ENCODE peak calls at places on chromosomes 7 and 10, in eight cellular contexts. C is AG09309, H is aorta, Y is astrocyte, W is OCI-LY7, T is adrenal gland, Z is thoracic aorta, Q is adipocyte. S is an unnamed sample.

GRCh38 chr10:6678211-6678803 is 98.2 kb upstream of the PRKCQ start:
- DNase-seq in W (peak), H (peak), Z (no peak), T (peak), C (no peak), Y (peak), Q (peak), S (peak)

GRCh38 chr7:94395141-94396041 is 696 bp downstream of the COL1A2 start:
- DNase-seq in C (no peak), Z (no peak), Q (peak), T (peak), H (peak), W (peak), Y (peak), S (peak)

GRCh38 chr10:63766766-63767505 is 245.7 kb downstream of the REEP3 start:
- DNase-seq in Y (peak), H (no peak), C (no peak), Z (no peak), T (no peak), Q (peak), W (no peak), S (no peak)

GRCh38 chr7:156466955-156467625 is 173.5 kb upstream of the RNF32 start:
- DNase-seq in H (no peak), C (no peak), W (no peak), Z (no peak), Y (no peak), Q (no peak), T (no peak), S (no peak)

GRCh38 chr10:133444342-133445267 is 9.1 kb upstream of the SCART1 start:
- DNase-seq in Y (no peak), Z (no peak), W (no peak), T (no peak), Q (no peak), C (no peak), H (peak), S (peak)

GRCh38 chr10:72387187-72387586 is 32.5 kb upstream of the DNAJB12 start:
- DNase-seq in Z (no peak), Y (no peak), Q (no peak), C (no peak), T (no peak), W (no peak), H (no peak), S (no peak)

GRCh38 chr7:157397036-157397720 is 60.4 kb downstream of the DNAJB6 start:
- DNase-seq in C (no peak), Q (no peak), T (no peak), Z (no peak), Y (no peak), W (no peak), H (no peak), S (peak)

GRCh38 chr10:22429146-22429545 is 83.8 kb downstream of the SPAG6 start:
- DNase-seq in W (no peak), H (no peak), Z (no peak), Y (no peak), T (no peak), C (no peak), Q (no peak), S (no peak)

GRCh38 chr10:17516376-17516775 is 62.0 kb upstream of the ST8SIA6 start:
- DNase-seq in T (no peak), Z (no peak), C (no peak), W (no peak), Q (no peak), H (no peak), Y (peak), S (no peak)

GRCh38 chr10:132445516-132446194 is 48.7 kb downstream of the PWWP2B start:
- DNase-seq in Q (no peak), Y (no peak), Z (no peak), H (no peak), C (no peak), T (no peak), W (no peak), S (no peak)

GRCh38 chr10:61136151-61136550 is 192.2 kb upstream of the RHOBTB1 start:
- DNase-seq in H (no peak), Y (peak), C (no peak), Z (no peak), W (no peak), Q (peak), T (no peak), S (no peak)

GRCh38 chr10:17669185-17669872 is 25.4 kb downstream of the STAM start:
- DNase-seq in Y (no peak), C (no peak), W (no peak), Z (no peak), T (no peak), Q (no peak), H (no peak), S (no peak)

GRCh38 chr7:27923308-27923980 is 183.5 kb downstream of the TAX1BP1 start:
- DNase-seq in T (no peak), Q (no peak), Y (no peak), W (peak), C (no peak), Z (no peak), H (no peak), S (no peak)

GRCh38 chr7:28081016-28081415 is 99.6 kb downstream of the JAZF1 start:
- DNase-seq in Y (no peak), Q (no peak), Z (no peak), W (no peak), T (no peak), C (no peak), H (no peak), S (no peak)

GRCh38 chr10:127801302-127801701 is 64.3 kb downstream of the FOXI2 start:
- DNase-seq in Y (no peak), C (no peak), T (no peak), Z (no peak), Q (no peak), H (no peak), W (no peak), S (no peak)

GRCh38 chr7:121045090-121045489 is 56.6 kb downstream of the CPED1 start:
- DNase-seq in Q (no peak), C (no peak), H (no peak), Y (no peak), T (no peak), Z (no peak), W (no peak), S (no peak)

GRCh38 chr7:138565451-138566114 is 105.5 kb downstream of the TRIM24 start:
- DNase-seq in Q (peak), C (peak), Y (peak), T (peak), Z (no peak), W (peak), H (no peak), S (no peak)

GRCh38 chr7:127928852-127929251 is 102.4 kb downstream of the LRRC4 start:
- DNase-seq in Q (no peak), C (no peak), W (no peak), H (no peak), Z (no peak), T (no peak), Y (no peak), S (no peak)

GRCh38 chr7:98133621-98134266 is 27.1 kb downstream of the LMTK2 start:
- DNase-seq in W (peak), C (no peak), T (no peak), Z (no peak), H (no peak), Q (peak), Y (peak), S (no peak)

GRCh38 chr10:52353960-52354394 is 39.9 kb downstream of the DKK1 start:
- DNase-seq in Q (peak), T (no peak), Y (peak), C (peak), H (no peak), Z (no peak), W (no peak), S (no peak)

GRCh38 chr10:14048930-14049613 is 281.7 kb downstream of the FRMD4A start:
- DNase-seq in Z (no peak), C (no peak), T (no peak), Q (no peak), H (no peak), W (no peak), Y (no peak), S (no peak)

GRCh38 chr7:100477871-100478248 is 1.2 kb downstream of the TSC22D4 start:
- DNase-seq in H (no peak), C (no peak), Z (no peak), Q (peak), T (no peak), W (no peak), Y (no peak), S (peak)

GRCh38 chr10:108358912-108359311 is 1194.4 kb upstream of the SORCS1 start:
- DNase-seq in Z (no peak), T (no peak), Q (peak), C (peak), H (no peak), W (no peak), Y (peak), S (no peak)

GRCh38 chr7:6385110-6385792 is 62.5 kb downstream of the DAGLB start:
- DNase-seq in T (no peak), W (no peak), Y (peak), H (no peak), C (peak), Q (peak), Z (no peak), S (no peak)

DNA sequence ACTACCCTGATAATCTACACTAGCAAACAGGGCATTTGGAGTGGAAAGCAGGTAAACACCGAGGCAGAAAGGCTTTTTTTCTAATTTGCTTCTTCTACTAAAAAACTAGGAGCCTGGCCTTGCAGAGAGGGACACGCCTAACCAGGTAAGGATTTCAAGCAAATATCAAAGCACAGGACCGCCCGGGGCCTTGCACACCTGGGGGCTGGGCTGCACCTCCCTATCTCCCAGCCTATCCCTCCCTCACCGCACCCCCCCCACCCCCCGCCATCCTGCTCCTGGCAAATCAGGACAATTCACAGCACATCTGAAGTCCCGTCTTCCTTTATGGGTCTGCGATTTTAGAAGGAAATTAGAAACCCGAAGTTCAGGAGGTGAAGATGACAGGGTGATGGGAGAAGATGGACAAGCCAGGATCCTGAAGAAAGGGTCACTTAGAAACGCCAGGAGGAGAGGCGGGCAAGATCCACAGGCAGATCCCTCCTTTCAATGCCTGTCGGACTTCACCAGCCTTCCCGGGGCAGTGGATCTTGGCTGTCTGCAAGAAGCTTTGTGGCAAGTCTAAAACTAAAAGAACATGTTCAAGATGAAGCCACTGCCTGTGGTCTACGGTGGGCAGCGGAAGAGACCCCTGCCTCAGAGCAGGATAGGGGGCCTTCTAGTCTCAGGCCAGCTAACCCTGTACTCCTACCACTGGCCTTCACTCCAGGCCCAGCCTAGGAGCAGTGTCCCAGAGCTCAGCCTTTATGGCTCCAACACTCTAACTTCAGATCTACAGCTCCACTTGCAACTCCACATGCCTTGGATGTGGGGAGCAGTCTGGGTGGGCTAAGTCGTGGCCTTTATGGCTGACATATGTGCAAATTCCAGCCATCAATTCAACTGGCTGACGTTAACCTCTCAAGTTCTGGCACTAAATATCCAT is 43.9 kb downstream of the TNS3 start:
- DNase-seq in C (no peak), T (no peak), Z (no peak), Y (peak), W (no peak), Q (peak), H (no peak), S (peak)
- H3K4me3 ChIP-seq in C (peak), T (no peak), Z (peak), Y (peak), W (no peak), Q (peak), H (peak), S (peak)

GRCh38 chr7:30917216-30917893 is 5.7 kb downstream of the AQP1 start:
- DNase-seq in Q (no peak), H (peak), T (no peak), Z (no peak), Y (no peak), W (no peak), C (no peak), S (no peak)

GRCh38 chr7:30916767-30917166 is 5.1 kb downstream of the AQP1 start:
- DNase-seq in Y (no peak), H (peak), T (no peak), C (no peak), Z (no peak), W (no peak), Q (no peak), S (no peak)

GRCh38 chr7:30916255-30916654 is 4.6 kb downstream of the AQP1 start:
- DNase-seq in Y (no peak), Z (no peak), T (no peak), W (no peak), C (no peak), Q (no peak), H (no peak), S (no peak)

GRCh38 chr7:30914611-30915601 is 3.3 kb downstream of the AQP1 start:
- DNase-seq in C (no peak), H (peak), W (no peak), T (no peak), Y (peak), Z (peak), Q (peak), S (no peak)

GRCh38 chr7:30915751-30916150 is 4.1 kb downstream of the AQP1 start:
- DNase-seq in Y (no peak), H (peak), Q (no peak), C (no peak), T (no peak), W (no peak), Z (no peak), S (no peak)
- H3K4me3 ChIP-seq in Y (no peak), H (peak), Q (no peak), C (no peak), T (no peak), W (no peak), Z (peak), S (no peak)

DNA sequence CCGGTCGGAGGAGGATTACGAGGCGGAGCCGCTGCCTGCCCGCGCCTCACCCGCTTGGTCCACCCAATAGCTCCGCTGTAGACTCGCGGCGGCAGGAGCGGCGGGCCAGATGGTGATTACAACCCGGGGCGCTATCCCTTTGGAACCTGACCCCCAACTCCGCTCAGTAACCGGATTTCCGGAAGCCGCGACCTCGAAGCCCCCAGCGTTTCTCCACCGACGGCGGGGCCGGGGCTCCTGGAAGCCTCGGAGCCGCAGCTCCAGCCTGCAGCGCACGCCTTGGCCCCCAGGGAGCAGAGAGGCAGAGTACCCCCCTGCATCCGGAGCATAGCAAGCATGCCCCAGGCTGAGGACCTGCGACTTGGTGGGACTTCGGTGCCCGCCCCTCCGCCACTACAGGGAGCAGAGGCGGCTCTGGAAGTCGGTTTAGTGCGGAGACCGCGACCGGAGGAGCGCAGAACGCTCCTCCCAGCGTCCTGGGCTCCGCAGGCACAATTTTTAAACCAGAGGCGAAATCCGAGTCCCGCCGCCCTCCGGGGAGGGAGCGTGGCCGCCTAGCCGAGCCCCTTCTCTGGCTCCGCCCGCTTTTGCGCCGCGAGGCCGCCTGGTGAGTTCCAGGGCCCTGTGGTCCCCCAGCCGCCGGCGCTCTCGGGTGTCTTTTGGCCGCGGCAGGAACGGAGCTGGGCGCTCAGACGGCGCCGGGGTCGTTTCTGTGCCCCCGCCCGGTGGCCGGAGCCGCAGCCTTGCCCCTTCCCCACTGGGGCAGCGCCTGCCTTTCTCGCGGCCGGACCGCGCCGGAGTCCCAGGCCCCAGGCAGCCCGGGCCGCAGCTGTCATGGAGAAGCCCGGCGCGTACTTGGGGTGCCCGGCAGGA is 28.2 kb upstream of the BMS1 start:
- DNase-seq in C (no peak), W (no peak), H (peak), Q (peak), Z (no peak), T (no peak), Y (no peak), S (peak)
- H3K4me3 ChIP-seq in C (peak), W (no peak), H (peak), Q (peak), Z (peak), T (no peak), Y (peak), S (peak)

GRCh38 chr7:143884978-143885559 is 16.9 kb downstream of the TCAF1 start:
- DNase-seq in H (peak), Q (peak), C (no peak), Z (no peak), Y (peak), W (no peak), T (peak), S (peak)
- H3K4me3 ChIP-seq in H (no peak), Q (peak), C (peak), Z (peak), Y (peak), W (peak), T (no peak), S (peak)